ENCODE peak calls at places on chromosomes 3 and 15, in nine cellular contexts. H is Peyer's patch, Z is uterus, G is GM12878, J is breast epithelium, V is tibial artery, S is upper lobe of right lung, X is left ventricle myocardium inferior, D is ovary. R is an unnamed sample.

GRCh38 chr3:115385935-115386334 is 237.4 kb upstream of the GAP43 start:
- DNase-seq in H (no peak), Z (no peak), G (no peak), J (no peak), V (no peak), S (no peak), X (no peak), D (no peak), R (no peak)

GRCh38 chr3:99774467-99774866 is 43.2 kb upstream of the CMSS1 start:
- DNase-seq in H (no peak), Z (no peak), G (peak; percentile 28), J (no peak), V (no peak), S (no peak), X (no peak), D (no peak), R (no peak)

GRCh38 chr3:108124337-108125150 is 33.7 kb upstream of the CD47 start:
- DNase-seq in H (peak; percentile 72), Z (no peak), G (peak; percentile 96), J (no peak), V (no peak), S (no peak), X (no peak), D (no peak), R (no peak)

GRCh38 chr3:115040673-115041286 is 106.3 kb downstream of the ZBTB20 start:
- DNase-seq in H (peak; percentile 32), Z (peak; percentile 21), G (peak; percentile 2), J (no peak), V (no peak), S (no peak), X (no peak), D (no peak), R (no peak)

GRCh38 chr15:84783493-84784251 is 33.5 kb upstream of the ALPK3 start:
- DNase-seq in H (no peak), Z (no peak), G (no peak), J (no peak), V (no peak), S (no peak), X (no peak), D (no peak), R (no peak)

GRCh38 chr3:3729261-3729660 is 70.0 kb upstream of the LRRN1 start:
- DNase-seq in H (no peak), Z (no peak), G (no peak), J (no peak), V (no peak), S (no peak), X (no peak), D (no peak), R (no peak)

GRCh38 chr15:95326689-95327525 is 1003.6 kb upstream of the NR2F2 start:
- DNase-seq in H (no peak), Z (peak; percentile 45), G (no peak), J (no peak), V (peak; percentile 85), S (no peak), X (no peak), D (peak; percentile 82), R (peak; percentile 19)

GRCh38 chr3:45140392-45140791 is 5.8 kb downstream of the CDCP1 start:
- DNase-seq in H (no peak), Z (no peak), G (no peak), J (no peak), V (no peak), S (no peak), X (no peak), D (no peak), R (no peak)

GRCh38 chr3:8767667-8768363 is 1.6 kb downstream of the OXTR start:
- DNase-seq in H (no peak), Z (no peak), G (no peak), J (no peak), V (no peak), S (no peak), X (no peak), D (peak; percentile 38), R (no peak)

GRCh38 chr3:53773586-53774368 is 72.4 kb downstream of the CHDH start:
- DNase-seq in H (no peak), Z (peak; percentile 67), G (peak; percentile 82), J (no peak), V (no peak), S (no peak), X (no peak), D (no peak), R (no peak)

GRCh38 chr3:149353581-149354184 is 20.2 kb upstream of the TM4SF18 start:
- DNase-seq in H (no peak), Z (no peak), G (no peak), J (no peak), V (no peak), S (no peak), X (no peak), D (no peak), R (no peak)

GRCh38 chr3:42714151-42714852 is 11.7 kb upstream of the HHATL start:
- DNase-seq in H (no peak), Z (no peak), G (no peak), J (no peak), V (no peak), S (no peak), X (no peak), D (no peak), R (no peak)

GRCh38 chr3:79233431-79234060 is 534.3 kb downstream of the ROBO1 start:
- DNase-seq in H (no peak), Z (no peak), G (no peak), J (no peak), V (no peak), S (no peak), X (no peak), D (no peak), R (no peak)

GRCh38 chr3:157092219-157092618 is 67.7 kb downstream of the CCNL1 start:
- DNase-seq in H (no peak), Z (no peak), G (no peak), J (no peak), V (no peak), S (no peak), X (no peak), D (no peak), R (no peak)

GRCh38 chr3:22947741-22948140 is 255.4 kb upstream of the UBE2E2 start:
- DNase-seq in H (no peak), Z (no peak), G (no peak), J (no peak), V (no peak), S (no peak), X (no peak), D (no peak), R (no peak)

GRCh38 chr15:31372635-31373091 is 46.0 kb downstream of the KLF13 start:
- DNase-seq in H (no peak), Z (peak; percentile 55), G (no peak), J (no peak), V (no peak), S (no peak), X (peak; percentile 87), D (peak; percentile 44), R (peak; percentile 47)

GRCh38 chr3:126103121-126104027 is 19.4 kb upstream of the SLC41A3 start:
- DNase-seq in H (no peak), Z (no peak), G (no peak), J (no peak), V (no peak), S (no peak), X (no peak), D (no peak), R (no peak)

GRCh38 chr3:43152649-43153048 is 46.8 kb upstream of the POMGNT2 start:
- DNase-seq in H (no peak), Z (no peak), G (no peak), J (no peak), V (no peak), S (no peak), X (no peak), D (no peak), R (no peak)

GRCh38 chr3:57160731-57161086 is 4.4 kb downstream of the IL17RD start:
- DNase-seq in H (no peak), Z (no peak), G (no peak), J (no peak), V (no peak), S (no peak), X (no peak), D (no peak), R (no peak)
- H3K27me3 ChIP-seq in H (no peaks in the 10 kb centered on the region), Z (no peaks in the 10 kb centered on the region), G (peaks cover 21% of the 10 kb centered on the region), J (no peaks in the 10 kb centered on the region), V (no peaks in the 10 kb centered on the region), S (peaks cover 8% of the 10 kb centered on the region), X (peaks cover 10% of the 10 kb centered on the region), D (no peaks in the 10 kb centered on the region), R (no peaks in the 10 kb centered on the region)

GRCh38 chr15:100338247-100338646 is 3.5 kb downstream of the ADAMTS17 start:
- DNase-seq in H (no peak), Z (no peak), G (no peak), J (no peak), V (no peak), S (no peak), X (no peak), D (no peak), R (no peak)
- H3K27me3 ChIP-seq in H (no peaks in the 10 kb centered on the region), Z (no peaks in the 10 kb centered on the region), G (peaks cover 3% of the 10 kb centered on the region), J (no peaks in the 10 kb centered on the region), V (no peaks in the 10 kb centered on the region), S (peaks cover 13% of the 10 kb centered on the region), X (peaks cover 43% of the 10 kb centered on the region), D (no peaks in the 10 kb centered on the region), R (no peaks in the 10 kb centered on the region)

DNA sequence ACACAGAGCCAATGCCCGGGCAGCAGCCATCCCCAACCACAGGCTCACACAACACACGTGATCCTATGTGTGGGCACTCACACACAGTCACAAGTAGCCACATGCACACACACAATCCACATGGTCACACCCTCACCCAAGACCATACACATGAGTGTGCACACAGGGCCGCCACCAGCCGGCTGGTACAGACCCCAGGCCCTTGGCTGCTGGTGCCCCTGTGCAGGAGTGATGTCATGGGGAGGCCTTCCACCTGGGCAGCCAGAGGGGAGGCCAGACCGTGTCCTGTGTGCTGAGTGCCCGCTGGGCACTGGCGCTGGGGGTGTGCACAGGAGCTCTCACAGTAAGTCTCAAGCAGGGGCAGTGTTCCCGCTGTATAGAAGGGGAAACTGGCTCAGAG is 36.9 kb downstream of the DNAJB8 start:
- DNase-seq in H (no peak), Z (no peak), G (no peak), J (no peak), V (no peak), S (no peak), X (no peak), D (no peak), R (no peak)
- H3K27me3 ChIP-seq in H (peaks cover 18% of the 10 kb centered on the region), Z (no peaks in the 10 kb centered on the region), G (peaks cover 10% of the 10 kb centered on the region), J (no peaks in the 10 kb centered on the region), V (peaks cover 89% of the 10 kb centered on the region), S (peaks cover 50% of the 10 kb centered on the region), X (peaks cover 78% of the 10 kb centered on the region), D (no peaks in the 10 kb centered on the region), R (peaks cover 16% of the 10 kb centered on the region)

GRCh38 chr15:67829647-67830504 is 4.6 kb downstream of the SKOR1 start:
- DNase-seq in H (no peak), Z (no peak), G (no peak), J (no peak), V (peak; percentile 57), S (peak; percentile 55), X (no peak), D (no peak), R (no peak)
- H3K27me3 ChIP-seq in H (peaks cover 80% of the 10 kb centered on the region), Z (peaks cover 84% of the 10 kb centered on the region), G (peaks cover 41% of the 10 kb centered on the region), J (peaks cover 30% of the 10 kb centered on the region), V (peaks cover 100% of the 10 kb centered on the region), S (peaks cover 100% of the 10 kb centered on the region), X (peaks cover 100% of the 10 kb centered on the region), D (peaks cover 31% of the 10 kb centered on the region), R (peaks cover 100% of the 10 kb centered on the region)